ENCODE peak calls at places on chromosomes 6 and 20, in nine cellular contexts. One of them, this sample, is unnamed.

GRCh38 chr6:35083507-35083906 is 57.6 kb downstream of the TCP11 start:
- DNase-seq in fibroblast of lung: no peak
- DNase-seq in Caki2: no peak
- DNase-seq in ovary: no peak
- DNase-seq in heart right ventricle: no peak
- DNase-seq in PC-3: no peak
- DNase-seq in transverse colon: peak; percentile 34
- DNase-seq in CD8-positive, alpha-beta memory T cell: no peak
- DNase-seq in activated gamma-delta T cell: no peak
- DNase-seq in this sample: peak; percentile 60

GRCh38 chr6:108736832-108737231 is 111.4 kb upstream of the ARMC2 start:
- DNase-seq in fibroblast of lung: peak; percentile 95
- DNase-seq in activated gamma-delta T cell: no peak
- DNase-seq in PC-3: peak; percentile 84
- DNase-seq in heart right ventricle: no peak
- DNase-seq in transverse colon: no peak
- DNase-seq in Caki2: peak; percentile 59
- DNase-seq in CD8-positive, alpha-beta memory T cell: no peak
- DNase-seq in ovary: no peak
- DNase-seq in this sample: no peak

GRCh38 chr20:11542645-11543044 is 375.0 kb upstream of the BTBD3 start:
- DNase-seq in PC-3: no peak
- DNase-seq in transverse colon: no peak
- DNase-seq in ovary: no peak
- DNase-seq in heart right ventricle: no peak
- DNase-seq in Caki2: no peak
- DNase-seq in activated gamma-delta T cell: no peak
- DNase-seq in CD8-positive, alpha-beta memory T cell: no peak
- DNase-seq in fibroblast of lung: no peak
- DNase-seq in this sample: no peak

GRCh38 chr20:37453288-37453687 is 67.8 kb upstream of the NNAT start:
- DNase-seq in ovary: no peak
- DNase-seq in transverse colon: no peak
- DNase-seq in CD8-positive, alpha-beta memory T cell: no peak
- DNase-seq in fibroblast of lung: no peak
- DNase-seq in activated gamma-delta T cell: no peak
- DNase-seq in Caki2: no peak
- DNase-seq in PC-3: no peak
- DNase-seq in heart right ventricle: no peak
- DNase-seq in this sample: no peak

GRCh38 chr20:17568972-17569471 is 853 bp upstream of the DSTN start:
- DNase-seq in PC-3: peak; percentile 98
- DNase-seq in heart right ventricle: peak; percentile 80
- DNase-seq in fibroblast of lung: peak; percentile 99
- DNase-seq in transverse colon: peak; percentile 90
- DNase-seq in CD8-positive, alpha-beta memory T cell: no peak
- DNase-seq in Caki2: peak; percentile 99
- DNase-seq in ovary: peak; percentile 84
- DNase-seq in activated gamma-delta T cell: no peak
- DNase-seq in this sample: peak; percentile 88

GRCh38 chr6:26125015-26125690 is 37.9 kb downstream of the HFE start:
- DNase-seq in fibroblast of lung: no peak
- DNase-seq in activated gamma-delta T cell: no peak
- DNase-seq in Caki2: peak; percentile 25
- DNase-seq in CD8-positive, alpha-beta memory T cell: peak; percentile 22
- DNase-seq in transverse colon: peak; percentile 35
- DNase-seq in heart right ventricle: no peak
- DNase-seq in ovary: peak; percentile 54
- DNase-seq in PC-3: peak; percentile 33
- DNase-seq in this sample: peak; percentile 49

GRCh38 chr20:53413188-53413631 is 180.4 kb downstream of the ZNF217 start:
- DNase-seq in fibroblast of lung: no peak
- DNase-seq in PC-3: peak; percentile 67
- DNase-seq in heart right ventricle: peak; percentile 17
- DNase-seq in activated gamma-delta T cell: no peak
- DNase-seq in ovary: no peak
- DNase-seq in CD8-positive, alpha-beta memory T cell: peak; percentile 25
- DNase-seq in Caki2: no peak
- DNase-seq in transverse colon: peak; percentile 70
- DNase-seq in this sample: peak; percentile 75

GRCh38 chr6:6772751-6773150 is 184.2 kb downstream of the LY86 start:
- DNase-seq in PC-3: no peak
- DNase-seq in fibroblast of lung: no peak
- DNase-seq in transverse colon: no peak
- DNase-seq in heart right ventricle: no peak
- DNase-seq in ovary: no peak
- DNase-seq in activated gamma-delta T cell: no peak
- DNase-seq in CD8-positive, alpha-beta memory T cell: no peak
- DNase-seq in Caki2: no peak
- DNase-seq in this sample: no peak

GRCh38 chr6:164078551-164079274 is 664.2 kb downstream of the QKI start:
- DNase-seq in PC-3: no peak
- DNase-seq in Caki2: no peak
- DNase-seq in activated gamma-delta T cell: no peak
- DNase-seq in fibroblast of lung: no peak
- DNase-seq in CD8-positive, alpha-beta memory T cell: no peak
- DNase-seq in ovary: no peak
- DNase-seq in transverse colon: no peak
- DNase-seq in heart right ventricle: no peak
- DNase-seq in this sample: no peak

GRCh38 chr6:157813757-157814455 is 9.1 kb upstream of the SNX9 start:
- DNase-seq in heart right ventricle: no peak
- DNase-seq in Caki2: no peak
- DNase-seq in fibroblast of lung: peak; percentile 93
- DNase-seq in ovary: no peak
- DNase-seq in activated gamma-delta T cell: no peak
- DNase-seq in CD8-positive, alpha-beta memory T cell: no peak
- DNase-seq in PC-3: peak; percentile 51
- DNase-seq in transverse colon: no peak
- DNase-seq in this sample: no peak

GRCh38 chr20:9945406-9945805 is 89.4 kb upstream of the ANKEF1 start:
- DNase-seq in fibroblast of lung: peak; percentile 78
- DNase-seq in CD8-positive, alpha-beta memory T cell: no peak
- DNase-seq in transverse colon: no peak
- DNase-seq in heart right ventricle: no peak
- DNase-seq in Caki2: peak; percentile 70
- DNase-seq in ovary: no peak
- DNase-seq in activated gamma-delta T cell: no peak
- DNase-seq in PC-3: peak; percentile 86
- DNase-seq in this sample: no peak

GRCh38 chr6:139693735-139694134 is 319.3 kb upstream of the CITED2 start:
- DNase-seq in transverse colon: no peak
- DNase-seq in fibroblast of lung: no peak
- DNase-seq in heart right ventricle: no peak
- DNase-seq in activated gamma-delta T cell: no peak
- DNase-seq in PC-3: no peak
- DNase-seq in ovary: no peak
- DNase-seq in Caki2: no peak
- DNase-seq in CD8-positive, alpha-beta memory T cell: no peak
- DNase-seq in this sample: no peak

GRCh38 chr20:59004763-59005522 is 2.1 kb downstream of the CTSZ start:
- DNase-seq in fibroblast of lung: no peak
- DNase-seq in ovary: no peak
- DNase-seq in CD8-positive, alpha-beta memory T cell: peak; percentile 49
- DNase-seq in PC-3: no peak
- DNase-seq in heart right ventricle: peak; percentile 64
- DNase-seq in transverse colon: peak; percentile 86
- DNase-seq in Caki2: no peak
- DNase-seq in activated gamma-delta T cell: no peak
- DNase-seq in this sample: peak; percentile 77

GRCh38 chr6:26339612-26340011 is 25.4 kb upstream of the BTN3A2 start:
- DNase-seq in PC-3: no peak
- DNase-seq in fibroblast of lung: no peak
- DNase-seq in Caki2: no peak
- DNase-seq in ovary: no peak
- DNase-seq in heart right ventricle: no peak
- DNase-seq in transverse colon: no peak
- DNase-seq in activated gamma-delta T cell: no peak
- DNase-seq in CD8-positive, alpha-beta memory T cell: no peak
- DNase-seq in this sample: no peak

GRCh38 chr20:4051413-4052138 is 36.2 kb upstream of the RNF24 start:
- DNase-seq in PC-3: no peak
- DNase-seq in activated gamma-delta T cell: no peak
- DNase-seq in ovary: no peak
- DNase-seq in heart right ventricle: no peak
- DNase-seq in Caki2: no peak
- DNase-seq in fibroblast of lung: no peak
- DNase-seq in CD8-positive, alpha-beta memory T cell: no peak
- DNase-seq in transverse colon: no peak
- DNase-seq in this sample: no peak

GRCh38 chr6:170116643-170117042 is 174.2 kb downstream of the DLL1 start:
- DNase-seq in activated gamma-delta T cell: no peak
- DNase-seq in transverse colon: no peak
- DNase-seq in PC-3: no peak
- DNase-seq in Caki2: no peak
- DNase-seq in fibroblast of lung: no peak
- DNase-seq in ovary: peak; percentile 18
- DNase-seq in heart right ventricle: no peak
- DNase-seq in CD8-positive, alpha-beta memory T cell: no peak
- DNase-seq in this sample: no peak

GRCh38 chr6:23524556-23524955 is 601.5 kb upstream of the NRSN1 start:
- DNase-seq in heart right ventricle: no peak
- DNase-seq in ovary: no peak
- DNase-seq in fibroblast of lung: peak; percentile 9
- DNase-seq in transverse colon: no peak
- DNase-seq in CD8-positive, alpha-beta memory T cell: no peak
- DNase-seq in activated gamma-delta T cell: no peak
- DNase-seq in Caki2: no peak
- DNase-seq in PC-3: peak; percentile 3
- DNase-seq in this sample: no peak

GRCh38 chr6:79833264-79833663 is 114.1 kb downstream of the ELOVL4 start:
- DNase-seq in activated gamma-delta T cell: no peak
- DNase-seq in transverse colon: no peak
- DNase-seq in Caki2: no peak
- DNase-seq in ovary: no peak
- DNase-seq in heart right ventricle: no peak
- DNase-seq in CD8-positive, alpha-beta memory T cell: no peak
- DNase-seq in PC-3: no peak
- DNase-seq in fibroblast of lung: no peak
- DNase-seq in this sample: no peak

GRCh38 chr20:37615507-37616425 is 78.1 kb upstream of the CTNNBL1 start:
- DNase-seq in fibroblast of lung: peak; percentile 20
- DNase-seq in activated gamma-delta T cell: no peak
- DNase-seq in CD8-positive, alpha-beta memory T cell: peak; percentile 6
- DNase-seq in PC-3: peak; percentile 83
- DNase-seq in transverse colon: peak; percentile 44
- DNase-seq in Caki2: peak; percentile 23
- DNase-seq in heart right ventricle: no peak
- DNase-seq in ovary: no peak
- DNase-seq in this sample: no peak

GRCh38 chr20:23358923-23359572 is 2.9 kb upstream of the GZF1 start:
- DNase-seq in ovary: no peak
- DNase-seq in PC-3: no peak
- DNase-seq in activated gamma-delta T cell: no peak
- DNase-seq in transverse colon: peak; percentile 42
- DNase-seq in fibroblast of lung: no peak
- DNase-seq in CD8-positive, alpha-beta memory T cell: no peak
- DNase-seq in Caki2: no peak
- DNase-seq in heart right ventricle: no peak
- DNase-seq in this sample: peak; percentile 59

GRCh38 chr20:47373206-47373722 is 16.8 kb upstream of the ZMYND8 start:
- DNase-seq in ovary: no peak
- DNase-seq in Caki2: no peak
- DNase-seq in CD8-positive, alpha-beta memory T cell: no peak
- DNase-seq in PC-3: no peak
- DNase-seq in heart right ventricle: no peak
- DNase-seq in activated gamma-delta T cell: no peak
- DNase-seq in fibroblast of lung: no peak
- DNase-seq in transverse colon: no peak
- DNase-seq in this sample: no peak

GRCh38 chr6:100152201-100152600 is 158.2 kb upstream of the MCHR2 start:
- DNase-seq in fibroblast of lung: no peak
- DNase-seq in heart right ventricle: no peak
- DNase-seq in Caki2: no peak
- DNase-seq in CD8-positive, alpha-beta memory T cell: no peak
- DNase-seq in PC-3: no peak
- DNase-seq in transverse colon: no peak
- DNase-seq in activated gamma-delta T cell: no peak
- DNase-seq in ovary: no peak
- DNase-seq in this sample: no peak

GRCh38 chr20:46701556-46701955 is 7.9 kb upstream of the SLC2A10 start:
- DNase-seq in transverse colon: no peak
- DNase-seq in activated gamma-delta T cell: no peak
- DNase-seq in CD8-positive, alpha-beta memory T cell: no peak
- DNase-seq in Caki2: no peak
- DNase-seq in heart right ventricle: no peak
- DNase-seq in ovary: no peak
- DNase-seq in fibroblast of lung: no peak
- DNase-seq in PC-3: peak; percentile 21
- DNase-seq in this sample: no peak

GRCh38 chr6:45775026-45775697 is 240.5 kb downstream of the CLIC5 start:
- DNase-seq in ovary: no peak
- DNase-seq in CD8-positive, alpha-beta memory T cell: no peak
- DNase-seq in activated gamma-delta T cell: no peak
- DNase-seq in heart right ventricle: no peak
- DNase-seq in PC-3: no peak
- DNase-seq in transverse colon: no peak
- DNase-seq in Caki2: no peak
- DNase-seq in fibroblast of lung: no peak
- DNase-seq in this sample: no peak

GRCh38 chr6:169975701-169976100 is 224.3 kb downstream of the ERMARD start:
- DNase-seq in transverse colon: no peak
- DNase-seq in heart right ventricle: no peak
- DNase-seq in PC-3: no peak
- DNase-seq in CD8-positive, alpha-beta memory T cell: no peak
- DNase-seq in Caki2: no peak
- DNase-seq in fibroblast of lung: no peak
- DNase-seq in activated gamma-delta T cell: no peak
- DNase-seq in ovary: peak; percentile 5
- DNase-seq in this sample: no peak

GRCh38 chr6:21201673-21202430 is 391.7 kb upstream of the SOX4 start:
- DNase-seq in CD8-positive, alpha-beta memory T cell: no peak
- DNase-seq in fibroblast of lung: no peak
- DNase-seq in PC-3: peak; percentile 82
- DNase-seq in ovary: no peak
- DNase-seq in heart right ventricle: no peak
- DNase-seq in activated gamma-delta T cell: no peak
- DNase-seq in Caki2: peak; percentile 55
- DNase-seq in transverse colon: no peak
- DNase-seq in this sample: no peak

GRCh38 chr6:158505194-158505593 is 54.7 kb upstream of the TMEM181 start:
- DNase-seq in ovary: no peak
- DNase-seq in PC-3: no peak
- DNase-seq in transverse colon: no peak
- DNase-seq in Caki2: no peak
- DNase-seq in heart right ventricle: no peak
- DNase-seq in activated gamma-delta T cell: no peak
- DNase-seq in CD8-positive, alpha-beta memory T cell: no peak
- DNase-seq in fibroblast of lung: no peak
- DNase-seq in this sample: no peak

GRCh38 chr6:169807699-169808607 is 56.5 kb downstream of the ERMARD start:
- DNase-seq in heart right ventricle: no peak
- DNase-seq in transverse colon: no peak
- DNase-seq in fibroblast of lung: no peak
- DNase-seq in CD8-positive, alpha-beta memory T cell: no peak
- DNase-seq in PC-3: no peak
- DNase-seq in activated gamma-delta T cell: no peak
- DNase-seq in Caki2: no peak
- DNase-seq in ovary: peak; percentile 7
- DNase-seq in this sample: no peak

GRCh38 chr20:38168791-38169589 is 3.9 kb upstream of the TGM2 start:
- DNase-seq in ovary: no peak
- DNase-seq in PC-3: peak; percentile 55
- DNase-seq in Caki2: no peak
- DNase-seq in activated gamma-delta T cell: no peak
- DNase-seq in fibroblast of lung: no peak
- DNase-seq in transverse colon: no peak
- DNase-seq in CD8-positive, alpha-beta memory T cell: no peak
- DNase-seq in heart right ventricle: no peak
- DNase-seq in this sample: no peak

GRCh38 chr20:9458075-9458818 is 56.1 kb upstream of the LAMP5 start:
- DNase-seq in PC-3: peak; percentile 61
- DNase-seq in ovary: no peak
- DNase-seq in heart right ventricle: no peak
- DNase-seq in Caki2: no peak
- DNase-seq in activated gamma-delta T cell: no peak
- DNase-seq in CD8-positive, alpha-beta memory T cell: no peak
- DNase-seq in transverse colon: no peak
- DNase-seq in fibroblast of lung: no peak
- DNase-seq in this sample: peak; percentile 27

GRCh38 chr20:8837396-8837795 is 231.5 kb upstream of the PLCB4 start:
- DNase-seq in ovary: no peak
- DNase-seq in Caki2: peak; percentile 88
- DNase-seq in transverse colon: no peak
- DNase-seq in heart right ventricle: no peak
- DNase-seq in PC-3: peak; percentile 35
- DNase-seq in fibroblast of lung: peak; percentile 93
- DNase-seq in activated gamma-delta T cell: no peak
- DNase-seq in CD8-positive, alpha-beta memory T cell: no peak
- DNase-seq in this sample: no peak